ENCODE peak calls at places on chromosomes 2 and 18, in four cellular contexts. H is iris pigment epithelial cell, S is tibial nerve, T is HTR-8/SVneo. I is an unnamed sample.

GRCh38 chr2:651961-652373 is 25.2 kb downstream of the TMEM18 start:
- DNase-seq in H (no peak), S (no peak), T (no peak), I (no peak)

GRCh38 chr2:217614498-217614897 is 388.3 kb downstream of the TNS1 start:
- DNase-seq in H (no peak), S (no peak), T (no peak), I (no peak)

GRCh38 chr2:8627019-8627691 is 54.7 kb upstream of the ID2 start:
- DNase-seq in H (no peak), S (no peak), T (no peak), I (no peak)

GRCh38 chr2:101398026-101398830 is 10.9 kb upstream of the CREG2 start:
- DNase-seq in H (peak), S (no peak), T (no peak), I (peak)

GRCh38 chr2:203818656-203819055 is 48.9 kb upstream of the CTLA4 start:
- DNase-seq in H (no peak), S (no peak), T (no peak), I (no peak)

GRCh38 chr2:217994776-217995274 is 8.0 kb downstream of the TNS1 start:
- DNase-seq in H (peak), S (no peak), T (peak), I (peak)

GRCh38 chr2:113890253-113891235 is 655 bp downstream of the ACTR3 start:
- DNase-seq in H (peak), S (peak), T (no peak), I (peak)

GRCh38 chr2:45008296-45009129 is 739 bp downstream of the SIX2 start:
- DNase-seq in H (peak), S (no peak), T (no peak), I (no peak)

GRCh38 chr18:78169487-78169886 is 810.1 kb upstream of the SALL3 start:
- DNase-seq in H (no peak), S (no peak), T (no peak), I (no peak)

GRCh38 chr2:169080250-169081035 is 11.1 kb downstream of the DHRS9 start:
- DNase-seq in H (no peak), S (no peak), T (no peak), I (no peak)

GRCh38 chr2:62410015-62410453 is 96.0 kb downstream of the TMEM17 start:
- DNase-seq in H (no peak), S (no peak), T (no peak), I (no peak)

GRCh38 chr2:205701509-205701908 is 19.2 kb downstream of the NRP2 start:
- DNase-seq in H (peak), S (no peak), T (no peak), I (peak)